ENCODE peak calls at places on chromosome 18, in nine cellular contexts. F is caudate nucleus; D is GM18507; P is activated effector memory CD4-positive, alpha-beta T cell treated with anti-CD3 and anti-CD28 coated beads, Interleukin-2, amount 50 U/mL, for 16 hours; U is stimulated activated CD4-positive, alpha-beta T cell treated with anti-CD3 and anti-CD28 coated beads, Interleukin-2, amount 100 ng/mL, for 4 hours; H is cardiac fibroblast; K is AG10803; J is GM12865; Y is NCI-H460. C is an unnamed sample.

GRCh38 chr18:47881752-47882455 is 48.6 kb downstream of the SMAD2 start:
- DNase-seq in F (no peak), D (no peak), P (no peak), U (no peak), H (peak; percentile 74), K (peak; percentile 55), J (no peak), Y (no peak), C (peak; percentile 12)

GRCh38 chr18:8847066-8847755 is 141.9 kb downstream of the MTCL1 start:
- DNase-seq in F (no peak), D (no peak), P (no peak), U (no peak), H (peak; percentile 17), K (peak; percentile 52), J (no peak), Y (peak; percentile 45), C (no peak)

GRCh38 chr18:44259610-44260009 is 421.1 kb upstream of the SETBP1 start:
- DNase-seq in F (no peak), D (no peak), P (no peak), U (no peak), H (no peak), K (no peak), J (no peak), Y (no peak), C (no peak)

GRCh38 chr18:24831091-24831490 is 370.7 kb downstream of the HRH4 start:
- DNase-seq in F (no peak), D (no peak), P (no peak), U (no peak), H (no peak), K (no peak), J (no peak), Y (no peak), C (no peak)

GRCh38 chr18:21598726-21599584 is 1.5 kb downstream of the ESCO1 start:
- DNase-seq in F (no peak), D (no peak), P (no peak), U (no peak), H (peak; percentile 6), K (no peak), J (peak; percentile 74), Y (no peak), C (no peak)

GRCh38 chr18:31120594-31120993 is 18.4 kb upstream of the DSC2 start:
- DNase-seq in F (no peak), D (no peak), P (no peak), U (no peak), H (no peak), K (no peak), J (peak; percentile 21), Y (no peak), C (no peak)

GRCh38 chr18:46324556-46324955 is 220.4 kb downstream of the HAUS1 start:
- DNase-seq in F (no peak), D (no peak), P (no peak), U (no peak), H (peak; percentile 77), K (peak; percentile 50), J (peak; percentile 21), Y (peak; percentile 17), C (peak; percentile 65)

GRCh38 chr18:43970656-43971055 is 693.4 kb upstream of the SYT4 start:
- DNase-seq in F (no peak), D (no peak), P (no peak), U (no peak), H (no peak), K (peak; percentile 27), J (no peak), Y (no peak), C (no peak)

GRCh38 chr18:69531973-69532372 is 131.3 kb downstream of the DOK6 start:
- DNase-seq in F (no peak), D (no peak), P (no peak), U (no peak), H (no peak), K (no peak), J (no peak), Y (no peak), C (no peak)

GRCh38 chr18:69257861-69258458 is 142.7 kb upstream of the DOK6 start:
- DNase-seq in F (no peak), D (no peak), P (no peak), U (no peak), H (peak; percentile 90), K (peak; percentile 96), J (no peak), Y (peak; percentile 46), C (peak; percentile 74)

GRCh38 chr18:74795766-74796165 is 198.1 kb downstream of the ZNF407 start:
- DNase-seq in F (no peak), D (no peak), P (no peak), U (no peak), H (no peak), K (no peak), J (no peak), Y (no peak), C (no peak)

GRCh38 chr18:65983750-65984149 is 232.9 kb downstream of the CDH7 start:
- DNase-seq in F (no peak), D (no peak), P (no peak), U (no peak), H (no peak), K (no peak), J (no peak), Y (no peak), C (no peak)

GRCh38 chr18:40529478-40529877 is 1425.6 kb upstream of the PIK3C3 start:
- DNase-seq in F (no peak), D (no peak), P (no peak), U (no peak), H (peak; percentile 24), K (peak; percentile 0), J (no peak), Y (no peak), C (no peak)

GRCh38 chr18:79380816-79381806 is 14.6 kb upstream of the NFATC1 start:
- DNase-seq in F (peak; percentile 55), D (no peak), P (peak; percentile 90), U (peak; percentile 59), H (peak; percentile 57), K (peak; percentile 38), J (peak; percentile 60), Y (peak; percentile 46), C (peak; percentile 89)

GRCh38 chr18:56890632-56891031 is 239.5 kb downstream of the WDR7 start:
- DNase-seq in F (no peak), D (no peak), P (no peak), U (no peak), H (peak; percentile 57), K (peak; percentile 87), J (no peak), Y (peak; percentile 26), C (peak; percentile 70)

GRCh38 chr18:63365909-63366269 is 1.1 kb downstream of the KDSR start:
- DNase-seq in F (no peak), D (no peak), P (no peak), U (no peak), H (peak; percentile 17), K (peak; percentile 12), J (peak; percentile 9), Y (no peak), C (peak; percentile 27)

GRCh38 chr18:44744206-44745180 is 63.8 kb downstream of the SETBP1 start:
- DNase-seq in F (peak; percentile 30), D (no peak), P (no peak), U (no peak), H (no peak), K (no peak), J (no peak), Y (no peak), C (no peak)